ENCODE peak calls at places on chromosomes 7 and 10, in five cellular contexts. B, K, W, P and S are unnamed samples.

GRCh38 chr10:66714741-66715140 is 211.1 kb upstream of the LRRTM3 start:
- DNase-seq in K (no peak), B (no peak), W (no peak), P (peak), S (no peak)

GRCh38 chr7:87919875-87920274 is 14.2 kb upstream of the ADAM22 start:
- DNase-seq in K (no peak), B (no peak), W (no peak), P (no peak), S (no peak)

GRCh38 chr10:71126432-71126831 is 85.9 kb upstream of the UNC5B start:
- DNase-seq in K (no peak), P (no peak), W (no peak), B (no peak), S (no peak)

GRCh38 chr10:120945801-120946302 is 94.7 kb downstream of the WDR11 start:
- DNase-seq in K (peak), P (no peak), W (no peak), B (peak), S (no peak)

GRCh38 chr10:6418167-6418566 is 161.9 kb downstream of the PRKCQ start:
- DNase-seq in K (no peak), B (no peak), W (no peak), P (no peak), S (no peak)

GRCh38 chr10:90614631-90615030 is 243.2 kb downstream of the HTR7 start:
- DNase-seq in W (no peak), P (no peak), K (no peak), B (peak), S (no peak)

GRCh38 chr7:128247108-128247507 is 6.0 kb downstream of the LEP start:
- DNase-seq in P (no peak), K (no peak), W (no peak), B (no peak), S (no peak)

GRCh38 chr7:181738-182137 is 10.6 kb upstream of the FAM20C start:
- DNase-seq in P (no peak), K (no peak), W (no peak), B (no peak), S (no peak)

GRCh38 chr7:132377043-132377442 is 199.2 kb downstream of the PLXNA4 start:
- DNase-seq in B (no peak), W (no peak), K (no peak), P (no peak), S (no peak)